ENCODE peak calls at places on chromosomes 5 and 9, in six cellular contexts. R is fibroblast of the aortic adventitia, H is IMR-90, L is left ventricle myocardium inferior, E is MM.1S, T is foreskin fibroblast. S is an unnamed sample.

GRCh38 chr9:126664893-126665695 is 51.4 kb downstream of the LMX1B start:
- DNase-seq in L (no peak), T (no peak), H (no peak), R (no peak), E (no peak), S (no peak)

GRCh38 chr5:157594237-157594636 is 18.7 kb upstream of the ADAM19 start:
- DNase-seq in R (no peak), H (no peak), E (no peak), L (no peak), T (peak), S (peak)

GRCh38 chr9:104682642-104683041 is 11.7 kb upstream of the OR13D1 start:
- DNase-seq in T (peak), H (peak), E (peak), R (peak), L (no peak), S (peak)

GRCh38 chr5:69039829-69040228 is 54.0 kb upstream of the SLC30A5 start:
- DNase-seq in R (no peak), L (no peak), H (no peak), E (no peak), T (no peak), S (no peak)

GRCh38 chr5:14226992-14227391 is 83.8 kb downstream of the TRIO start:
- DNase-seq in R (no peak), H (no peak), E (no peak), T (no peak), L (no peak), S (no peak)

GRCh38 chr9:128120061-128120740 is 7.3 kb downstream of the PTGES2 start:
- DNase-seq in E (no peak), R (no peak), H (no peak), T (no peak), L (no peak), S (no peak)

GRCh38 chr5:121018004-121018403 is 553.9 kb downstream of the PRR16 start:
- DNase-seq in L (no peak), R (no peak), T (no peak), H (no peak), E (no peak), S (no peak)

GRCh38 chr5:9947944-9948343 is 301.7 kb downstream of the ATPSCKMT start:
- DNase-seq in L (no peak), R (no peak), E (no peak), H (peak), T (no peak), S (no peak)

GRCh38 chr5:94545870-94546625 is 72.4 kb downstream of the KIAA0825 start:
- DNase-seq in T (no peak), E (no peak), H (no peak), L (no peak), R (no peak), S (no peak)

GRCh38 chr9:128190516-128191405 is 611 bp downstream of the CIZ1 start:
- DNase-seq in E (no peak), H (no peak), L (no peak), R (peak), T (peak), S (peak)

GRCh38 chr9:19470567-19470966 is 61.8 kb downstream of the ACER2 start:
- DNase-seq in R (no peak), E (no peak), H (no peak), L (no peak), T (no peak), S (no peak)

GRCh38 chr5:35803221-35803651 is 53.5 kb upstream of the IL7R start:
- DNase-seq in T (peak), H (peak), R (peak), L (peak), E (no peak), S (peak)

GRCh38 chr5:1324301-1324700 is 20.6 kb downstream of the CLPTM1L start:
- DNase-seq in R (no peak), T (no peak), L (no peak), H (no peak), E (no peak), S (no peak)

GRCh38 chr5:1323803-1324173 is 21.1 kb downstream of the CLPTM1L start:
- DNase-seq in E (no peak), L (no peak), R (no peak), T (no peak), H (no peak), S (no peak)

GRCh38 chr5:1325191-1325741 is 19.6 kb downstream of the CLPTM1L start:
- DNase-seq in L (no peak), E (no peak), R (no peak), T (no peak), H (no peak), S (no peak)

GRCh38 chr5:1324719-1325190 is 20.1 kb downstream of the CLPTM1L start:
- DNase-seq in R (no peak), H (no peak), L (no peak), T (no peak), E (no peak), S (no peak)

DNA sequence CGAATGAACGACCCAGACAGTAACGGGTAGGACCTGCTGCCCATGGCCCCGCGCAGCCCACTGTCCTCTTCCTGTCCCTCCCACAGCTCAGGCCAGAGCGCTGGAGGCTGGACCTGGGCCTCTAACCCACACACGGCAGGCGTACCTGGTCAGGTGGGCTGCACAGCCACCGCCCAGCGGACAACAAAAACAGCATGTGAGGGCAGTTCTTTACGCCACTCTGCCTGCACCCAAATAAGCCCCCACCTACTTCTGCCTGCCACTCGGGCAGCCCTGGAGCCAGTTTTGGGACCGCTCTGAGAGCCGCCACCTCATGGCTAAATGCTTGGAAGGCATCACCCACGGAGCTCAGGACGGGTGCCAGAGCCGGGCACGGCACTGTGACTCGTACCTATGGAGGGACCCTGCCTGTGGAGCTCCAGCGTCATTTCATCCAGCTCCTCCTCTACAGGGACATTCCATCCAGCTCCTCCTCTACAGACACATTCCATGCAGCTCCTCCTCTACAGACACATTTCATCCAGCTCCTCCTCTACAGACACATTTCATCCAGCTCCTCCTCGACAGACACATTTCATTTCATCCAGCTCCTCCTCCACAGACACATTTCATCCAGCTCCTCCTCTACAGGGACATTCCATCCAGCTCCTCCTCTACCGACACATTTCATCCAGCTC is 18.9 kb downstream of the CLPTM1L start:
- DNase-seq in E (no peak), R (no peak), T (peak), L (no peak), H (no peak), S (no peak)
- TF ChIP-seq CTCF in E (no peak), R (no peak), T (no peak), L (no peak), H (no peak), S (no peak)

GRCh38 chr9:94864862-94865435 is 138.4 kb downstream of the AOPEP start:
- DNase-seq in H (peak), R (peak), E (no peak), L (no peak), T (no peak), S (no peak)
- H3K4me3 ChIP-seq in H (no peak), R (no peak), E (no peak), L (peak), T (no peak), S (no peak)

DNA sequence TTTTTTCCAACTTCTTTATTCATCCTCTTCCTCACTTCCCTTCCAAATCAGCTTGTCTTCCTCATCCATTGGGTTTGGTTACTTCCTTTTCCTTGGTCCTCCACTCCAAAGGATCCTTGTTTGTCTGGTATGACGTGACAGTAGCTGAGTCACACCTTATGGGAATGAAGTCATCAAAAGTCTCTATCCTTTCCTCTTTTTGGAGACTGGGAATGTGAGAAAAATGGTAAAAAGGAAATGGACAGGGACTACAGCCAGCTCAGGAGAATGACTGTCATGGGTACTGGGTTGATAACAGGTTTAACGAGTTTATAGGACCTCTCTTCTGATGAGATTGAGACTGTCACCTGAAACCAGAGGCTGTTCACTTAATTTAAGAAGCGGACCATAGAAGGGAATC is 76.2 kb upstream of the MYO10 start:
- DNase-seq in L (no peak), R (peak), H (peak), E (no peak), T (peak), S (no peak)
- TF ChIP-seq CTCF in L (no peak), R (no peak), H (no peak), E (no peak), T (no peak), S (no peak)

GRCh38 chr9:136345281-136346156 is 18.0 kb downstream of the DNLZ start:
- DNase-seq in R (peak), H (no peak), E (no peak), T (peak), L (peak), S (no peak)
- H3K4me3 ChIP-seq in R (no peak), H (no peak), E (no peak), T (no peak), L (peak), S (no peak)

GRCh38 chr9:33223696-33224095 is 16.3 kb upstream of the SPINK4 start:
- DNase-seq in T (peak), R (peak), L (no peak), E (peak), H (no peak), S (peak)
- TF ChIP-seq CTCF in T (peak), R (peak), L (peak), E (peak), H (peak), S (peak)

GRCh38 chr5:169979871-169980270 is 424 bp downstream of the INSYN2B start:
- DNase-seq in E (no peak), H (peak), L (no peak), T (peak), R (peak), S (no peak)
- H3K4me3 ChIP-seq in E (no peak), H (peak), L (peak), T (peak), R (peak), S (no peak)

GRCh38 chr5:6656680-6657079 is 23.4 kb downstream of the SRD5A1 start:
- DNase-seq in L (no peak), H (no peak), R (no peak), T (peak), E (no peak), S (no peak)
- TF ChIP-seq CTCF in L (no peak), H (no peak), R (no peak), T (no peak), E (no peak), S (no peak)

GRCh38 chr5:139268364-139269202 is 25.0 kb upstream of the MATR3 start:
- DNase-seq in R (no peak), T (no peak), E (peak), L (no peak), H (no peak), S (peak)
- H3K4me3 ChIP-seq in R (no peak), T (no peak), E (peak), L (peak), H (no peak), S (no peak)